ENCODE peak calls at places on chromosomes 16 and 17, in seven cellular contexts. One of them, this sample, is unnamed.

GRCh38 chr17:36496018-36496789 is 9.7 kb downstream of the ZNHIT3 start:
- DNase-seq in neuronal stem cell: peak
- DNase-seq in trophoblast cell: no peak
- DNase-seq in mesenchymal stem cell: no peak
- DNase-seq in IMR-90: peak
- DNase-seq in mesendoderm: peak
- DNase-seq in H1: no peak
- DNase-seq in this sample: peak

GRCh38 chr17:73283841-73284282 is 22.2 kb upstream of the CPSF4L start:
- DNase-seq in neuronal stem cell: peak
- DNase-seq in trophoblast cell: no peak
- DNase-seq in mesenchymal stem cell: no peak
- DNase-seq in IMR-90: no peak
- DNase-seq in mesendoderm: peak
- DNase-seq in H1: peak
- DNase-seq in this sample: peak

GRCh38 chr17:48025904-48026502 is 11.6 kb downstream of the COPZ2 start:
- DNase-seq in neuronal stem cell: no peak
- DNase-seq in trophoblast cell: peak
- DNase-seq in mesenchymal stem cell: no peak
- DNase-seq in IMR-90: no peak
- DNase-seq in mesendoderm: peak
- DNase-seq in H1: no peak
- DNase-seq in this sample: no peak

GRCh38 chr17:29341726-29342125 is 47.8 kb upstream of the NUFIP2 start:
- DNase-seq in neuronal stem cell: no peak
- DNase-seq in trophoblast cell: peak
- DNase-seq in mesenchymal stem cell: peak
- DNase-seq in IMR-90: peak
- DNase-seq in mesendoderm: no peak
- DNase-seq in H1: no peak
- DNase-seq in this sample: no peak

GRCh38 chr17:5011928-5012327 is 14.2 kb downstream of the KIF1C start:
- DNase-seq in neuronal stem cell: no peak
- DNase-seq in trophoblast cell: no peak
- DNase-seq in mesenchymal stem cell: peak
- DNase-seq in IMR-90: peak
- DNase-seq in mesendoderm: no peak
- DNase-seq in H1: no peak
- DNase-seq in this sample: no peak

GRCh38 chr17:8243827-8244226 is 4.0 kb downstream of the CTC1 start:
- DNase-seq in neuronal stem cell: no peak
- DNase-seq in trophoblast cell: no peak
- DNase-seq in mesenchymal stem cell: no peak
- DNase-seq in IMR-90: no peak
- DNase-seq in mesendoderm: no peak
- DNase-seq in H1: no peak
- DNase-seq in this sample: no peak

GRCh38 chr17:53032861-53033271 is 789.9 kb upstream of the KIF2B start:
- DNase-seq in neuronal stem cell: peak
- DNase-seq in trophoblast cell: no peak
- DNase-seq in mesenchymal stem cell: peak
- DNase-seq in IMR-90: peak
- DNase-seq in mesendoderm: peak
- DNase-seq in H1: peak
- DNase-seq in this sample: peak

GRCh38 chr17:13981881-13982280 is 87.4 kb upstream of the COX10 start:
- DNase-seq in neuronal stem cell: no peak
- DNase-seq in trophoblast cell: no peak
- DNase-seq in mesenchymal stem cell: peak
- DNase-seq in IMR-90: no peak
- DNase-seq in mesendoderm: peak
- DNase-seq in H1: no peak
- DNase-seq in this sample: no peak

GRCh38 chr17:50205111-50205821 is 3.8 kb upstream of the COL1A1 start:
- DNase-seq in neuronal stem cell: no peak
- DNase-seq in trophoblast cell: no peak
- DNase-seq in mesenchymal stem cell: peak
- DNase-seq in IMR-90: peak
- DNase-seq in mesendoderm: no peak
- DNase-seq in H1: no peak
- DNase-seq in this sample: no peak

GRCh38 chr17:40864661-40865380 is 2.2 kb downstream of the KRT12 start:
- DNase-seq in neuronal stem cell: no peak
- DNase-seq in trophoblast cell: no peak
- DNase-seq in mesenchymal stem cell: no peak
- DNase-seq in IMR-90: no peak
- DNase-seq in mesendoderm: no peak
- DNase-seq in H1: no peak
- DNase-seq in this sample: no peak

GRCh38 chr17:1898332-1898731 is 68.5 kb downstream of the RPA1 start:
- DNase-seq in neuronal stem cell: no peak
- DNase-seq in trophoblast cell: no peak
- DNase-seq in mesenchymal stem cell: no peak
- DNase-seq in IMR-90: no peak
- DNase-seq in mesendoderm: no peak
- DNase-seq in H1: no peak
- DNase-seq in this sample: no peak

GRCh38 chr17:75832164-75832651 is 12.0 kb downstream of the UNC13D start:
- DNase-seq in neuronal stem cell: no peak
- DNase-seq in trophoblast cell: no peak
- DNase-seq in mesenchymal stem cell: peak
- DNase-seq in IMR-90: peak
- DNase-seq in mesendoderm: peak
- DNase-seq in H1: no peak
- DNase-seq in this sample: no peak

GRCh38 chr17:12958786-12959185 is 59.0 kb downstream of the ELAC2 start:
- DNase-seq in neuronal stem cell: no peak
- DNase-seq in trophoblast cell: no peak
- DNase-seq in mesenchymal stem cell: no peak
- DNase-seq in IMR-90: peak
- DNase-seq in mesendoderm: no peak
- DNase-seq in H1: no peak
- DNase-seq in this sample: no peak

GRCh38 chr17:5413682-5414081 is 5.8 kb downstream of the NUP88 start:
- DNase-seq in neuronal stem cell: no peak
- DNase-seq in trophoblast cell: no peak
- DNase-seq in mesenchymal stem cell: peak
- DNase-seq in IMR-90: peak
- DNase-seq in mesendoderm: peak
- DNase-seq in H1: no peak
- DNase-seq in this sample: no peak

GRCh38 chr17:67995568-67996191 is 589 bp downstream of the C17orf58 start:
- DNase-seq in neuronal stem cell: peak
- DNase-seq in trophoblast cell: no peak
- DNase-seq in mesenchymal stem cell: peak
- DNase-seq in IMR-90: no peak
- DNase-seq in mesendoderm: peak
- DNase-seq in H1: no peak
- DNase-seq in this sample: peak

GRCh38 chr17:72725432-72726068 is 366.9 kb downstream of the SLC39A11 start:
- DNase-seq in neuronal stem cell: peak
- DNase-seq in trophoblast cell: peak
- DNase-seq in mesenchymal stem cell: peak
- DNase-seq in IMR-90: peak
- DNase-seq in mesendoderm: peak
- DNase-seq in H1: no peak
- DNase-seq in this sample: peak

DNA sequence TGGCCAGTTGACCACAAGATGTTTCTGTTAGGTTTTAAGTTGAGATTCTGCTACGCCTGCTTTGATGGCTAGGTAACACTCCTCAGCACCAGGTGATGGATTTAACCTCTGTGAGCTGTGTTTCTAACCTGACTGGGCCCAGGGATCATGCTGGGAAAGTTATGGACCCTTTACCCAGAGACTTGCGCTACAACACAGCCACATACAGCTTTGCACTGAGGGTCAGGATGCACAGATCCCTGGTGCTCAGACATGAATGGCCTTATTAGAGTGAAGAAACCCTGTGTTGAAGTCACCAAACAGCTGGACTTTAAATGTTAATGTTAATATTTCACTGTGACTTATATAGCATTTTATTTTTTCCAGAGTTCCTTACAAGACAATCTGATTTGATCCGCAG is 114.3 kb downstream of the MSI2 start:
- DNase-seq in neuronal stem cell: no peak
- DNase-seq in trophoblast cell: no peak
- DNase-seq in mesenchymal stem cell: no peak
- DNase-seq in IMR-90: no peak
- DNase-seq in mesendoderm: no peak
- DNase-seq in H1: no peak
- DNase-seq in this sample: no peak
- H2BK5ac ChIP-seq in neuronal stem cell: no peak
- H2BK5ac ChIP-seq in trophoblast cell: peak
- H2BK5ac ChIP-seq in mesenchymal stem cell: peak
- H2BK5ac ChIP-seq in IMR-90: peak
- H2BK5ac ChIP-seq in mesendoderm: no peak
- H2BK5ac ChIP-seq in H1: no peak
- H2BK5ac ChIP-seq in this sample: no peak

GRCh38 chr16:1340730-1341494 is 7.5 kb downstream of the BAIAP3 start:
- DNase-seq in neuronal stem cell: no peak
- DNase-seq in trophoblast cell: no peak
- DNase-seq in mesenchymal stem cell: no peak
- DNase-seq in IMR-90: no peak
- DNase-seq in mesendoderm: no peak
- DNase-seq in H1: no peak
- DNase-seq in this sample: no peak
- H2BK5ac ChIP-seq in neuronal stem cell: no peak
- H2BK5ac ChIP-seq in trophoblast cell: no peak
- H2BK5ac ChIP-seq in mesenchymal stem cell: no peak
- H2BK5ac ChIP-seq in IMR-90: no peak
- H2BK5ac ChIP-seq in mesendoderm: no peak
- H2BK5ac ChIP-seq in H1: no peak
- H2BK5ac ChIP-seq in this sample: no peak

DNA sequence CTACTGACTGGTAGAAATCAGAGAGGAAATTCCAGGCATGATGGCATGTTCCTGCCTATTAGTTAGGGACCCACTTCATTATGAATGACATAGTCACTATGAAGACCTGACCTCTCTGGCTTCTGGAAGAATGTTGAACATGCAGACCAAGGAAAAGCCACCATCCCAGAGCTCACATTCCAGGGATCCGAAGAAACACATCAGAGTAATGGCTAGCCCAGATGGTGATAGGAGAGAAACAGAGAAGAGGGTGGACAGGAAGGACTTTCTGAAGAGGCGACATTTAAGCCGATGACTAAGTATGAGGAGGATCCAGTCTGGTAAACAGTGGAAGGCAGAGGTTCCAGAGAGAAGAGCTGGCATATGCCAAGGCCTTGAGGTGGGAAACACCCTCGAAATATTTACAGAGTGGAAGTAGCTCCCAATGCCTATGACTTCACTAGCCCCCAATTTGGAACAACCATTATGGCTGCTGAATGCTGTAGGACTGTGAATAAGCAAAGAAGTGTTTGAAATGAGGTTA is 216.2 kb downstream of the RBFOX1 start:
- DNase-seq in neuronal stem cell: no peak
- DNase-seq in trophoblast cell: no peak
- DNase-seq in mesenchymal stem cell: no peak
- DNase-seq in IMR-90: no peak
- DNase-seq in mesendoderm: no peak
- DNase-seq in H1: no peak
- DNase-seq in this sample: no peak
- H2BK5ac ChIP-seq in neuronal stem cell: no peak
- H2BK5ac ChIP-seq in trophoblast cell: no peak
- H2BK5ac ChIP-seq in mesenchymal stem cell: no peak
- H2BK5ac ChIP-seq in IMR-90: no peak
- H2BK5ac ChIP-seq in mesendoderm: no peak
- H2BK5ac ChIP-seq in H1: no peak
- H2BK5ac ChIP-seq in this sample: no peak

DNA sequence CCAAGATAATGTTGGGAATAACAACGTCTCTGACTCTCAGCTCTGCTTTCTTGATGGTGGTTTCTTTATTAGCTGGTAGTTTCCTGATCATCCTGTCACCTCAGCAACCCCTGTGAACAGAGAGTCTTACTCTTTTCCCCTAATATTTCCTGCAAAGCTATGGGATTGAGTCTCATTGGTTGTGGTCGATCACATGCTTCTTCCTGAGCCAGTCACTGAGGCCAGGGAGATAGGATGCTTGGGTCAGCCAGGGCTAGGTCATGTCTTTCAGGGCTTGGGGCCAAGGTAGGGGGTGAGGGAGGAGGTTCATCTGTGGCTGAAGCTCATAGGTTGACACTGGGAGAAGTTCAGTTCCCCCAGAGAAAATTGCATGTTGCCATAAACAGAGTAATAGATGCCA is 114.3 kb downstream of the ABCC1 start:
- DNase-seq in neuronal stem cell: no peak
- DNase-seq in trophoblast cell: no peak
- DNase-seq in mesenchymal stem cell: no peak
- DNase-seq in IMR-90: no peak
- DNase-seq in mesendoderm: no peak
- DNase-seq in H1: no peak
- DNase-seq in this sample: no peak
- H2BK5ac ChIP-seq in neuronal stem cell: no peak
- H2BK5ac ChIP-seq in trophoblast cell: no peak
- H2BK5ac ChIP-seq in mesenchymal stem cell: no peak
- H2BK5ac ChIP-seq in IMR-90: no peak
- H2BK5ac ChIP-seq in mesendoderm: no peak
- H2BK5ac ChIP-seq in H1: no peak
- H2BK5ac ChIP-seq in this sample: no peak

GRCh38 chr16:13798211-13798610 is 121.7 kb upstream of the ERCC4 start:
- DNase-seq in neuronal stem cell: no peak
- DNase-seq in trophoblast cell: no peak
- DNase-seq in mesenchymal stem cell: no peak
- DNase-seq in IMR-90: no peak
- DNase-seq in mesendoderm: no peak
- DNase-seq in H1: no peak
- DNase-seq in this sample: no peak
- H2BK5ac ChIP-seq in neuronal stem cell: no peak
- H2BK5ac ChIP-seq in trophoblast cell: no peak
- H2BK5ac ChIP-seq in mesenchymal stem cell: no peak
- H2BK5ac ChIP-seq in IMR-90: no peak
- H2BK5ac ChIP-seq in mesendoderm: no peak
- H2BK5ac ChIP-seq in H1: no peak
- H2BK5ac ChIP-seq in this sample: no peak

GRCh38 chr17:74799097-74799496 is 23.0 kb upstream of the NAT9 start:
- DNase-seq in neuronal stem cell: no peak
- DNase-seq in trophoblast cell: no peak
- DNase-seq in mesenchymal stem cell: no peak
- DNase-seq in IMR-90: no peak
- DNase-seq in mesendoderm: no peak
- DNase-seq in H1: no peak
- DNase-seq in this sample: no peak
- H2BK5ac ChIP-seq in neuronal stem cell: peak
- H2BK5ac ChIP-seq in trophoblast cell: no peak
- H2BK5ac ChIP-seq in mesenchymal stem cell: no peak
- H2BK5ac ChIP-seq in IMR-90: no peak
- H2BK5ac ChIP-seq in mesendoderm: no peak
- H2BK5ac ChIP-seq in H1: no peak
- H2BK5ac ChIP-seq in this sample: no peak

DNA sequence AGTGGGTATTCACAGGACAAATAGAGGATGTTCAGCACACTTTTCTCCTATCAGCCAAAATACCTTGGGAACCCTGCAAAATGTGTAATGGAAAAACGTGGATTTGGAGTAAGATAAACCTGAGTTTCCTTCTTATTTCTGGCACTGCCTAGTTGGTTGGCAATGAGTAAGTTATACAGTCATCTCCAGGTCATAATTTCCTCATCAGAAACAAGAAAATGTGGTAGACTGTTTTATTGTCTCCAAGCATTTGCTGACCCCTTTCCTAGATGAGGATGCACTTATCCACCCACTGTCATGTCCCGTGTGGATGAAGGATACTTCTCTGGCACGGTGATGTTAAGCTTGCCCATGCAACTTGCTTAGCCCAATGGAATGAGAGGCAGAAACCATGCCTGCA is 458.0 kb downstream of the KIF2B start:
- DNase-seq in neuronal stem cell: no peak
- DNase-seq in trophoblast cell: no peak
- DNase-seq in mesenchymal stem cell: no peak
- DNase-seq in IMR-90: no peak
- DNase-seq in mesendoderm: no peak
- DNase-seq in H1: no peak
- DNase-seq in this sample: no peak
- H2BK5ac ChIP-seq in neuronal stem cell: no peak
- H2BK5ac ChIP-seq in trophoblast cell: no peak
- H2BK5ac ChIP-seq in mesenchymal stem cell: no peak
- H2BK5ac ChIP-seq in IMR-90: no peak
- H2BK5ac ChIP-seq in mesendoderm: no peak
- H2BK5ac ChIP-seq in H1: no peak
- H2BK5ac ChIP-seq in this sample: no peak

This sample was measured in H9.